ENCODE peak calls at places on chromosomes 13 and 19, in four cellular contexts. One of them, this sample, is unnamed. For H3K9me3, the result is how much of the 10 kb centered on the place peaks cover.

GRCh38 chr13:57030671-57031070 is 110.0 kb upstream of the PRR20A start:
- DNase-seq in H1: no peak
- DNase-seq in CD4-positive, CD25-positive, alpha-beta regulatory T cell: no peak
- DNase-seq in uterus: no peak
- DNase-seq in this sample: no peak

GRCh38 chr19:19490247-19490968 is 24.9 kb downstream of the TSSK6 start:
- DNase-seq in H1: peak
- DNase-seq in uterus: peak
- DNase-seq in CD4-positive, CD25-positive, alpha-beta regulatory T cell: peak
- DNase-seq in this sample: peak

GRCh38 chr13:22945321-22946226 is 235.2 kb upstream of the SGCG start:
- DNase-seq in CD4-positive, CD25-positive, alpha-beta regulatory T cell: no peak
- DNase-seq in uterus: no peak
- DNase-seq in H1: no peak
- DNase-seq in this sample: no peak

GRCh38 chr13:112692104-112692503 is 2.3 kb downstream of the ATP11A start:
- DNase-seq in H1: no peak
- DNase-seq in CD4-positive, CD25-positive, alpha-beta regulatory T cell: no peak
- DNase-seq in uterus: no peak
- DNase-seq in this sample: no peak

GRCh38 chr19:45507864-45508680 is 793 bp downstream of the VASP start:
- DNase-seq in CD4-positive, CD25-positive, alpha-beta regulatory T cell: peak
- DNase-seq in H1: no peak
- DNase-seq in uterus: peak
- DNase-seq in this sample: peak

GRCh38 chr19:49592486-49593232 is 1.7 kb downstream of the PRR12 start:
- DNase-seq in H1: no peak
- DNase-seq in CD4-positive, CD25-positive, alpha-beta regulatory T cell: no peak
- DNase-seq in uterus: no peak
- DNase-seq in this sample: no peak

GRCh38 chr19:49599378-49600298 is 8.7 kb downstream of the PRR12 start:
- DNase-seq in CD4-positive, CD25-positive, alpha-beta regulatory T cell: no peak
- DNase-seq in uterus: no peak
- DNase-seq in H1: no peak
- DNase-seq in this sample: no peak

GRCh38 chr13:110777251-110777820 is 63.8 kb downstream of the ING1 start:
- DNase-seq in H1: no peak
- DNase-seq in uterus: no peak
- DNase-seq in CD4-positive, CD25-positive, alpha-beta regulatory T cell: no peak
- DNase-seq in this sample: no peak

GRCh38 chr19:50512999-50513745 is 541 bp downstream of the ASPDH start:
- DNase-seq in uterus: no peak
- DNase-seq in CD4-positive, CD25-positive, alpha-beta regulatory T cell: no peak
- DNase-seq in H1: no peak
- DNase-seq in this sample: no peak

GRCh38 chr13:39892731-39893293 is 237.3 kb downstream of the COG6 start:
- DNase-seq in uterus: peak
- DNase-seq in H1: no peak
- DNase-seq in CD4-positive, CD25-positive, alpha-beta regulatory T cell: peak
- DNase-seq in this sample: no peak

GRCh38 chr13:72523049-72523448 is 204.4 kb downstream of the MZT1 start:
- DNase-seq in CD4-positive, CD25-positive, alpha-beta regulatory T cell: no peak
- DNase-seq in uterus: no peak
- DNase-seq in H1: no peak
- DNase-seq in this sample: no peak

GRCh38 chr13:76293751-76294150 is 592.5 kb downstream of the KCTD12 start:
- DNase-seq in H1: no peak
- DNase-seq in CD4-positive, CD25-positive, alpha-beta regulatory T cell: no peak
- DNase-seq in uterus: no peak
- DNase-seq in this sample: no peak

GRCh38 chr13:99522288-99522687 is 21.0 kb downstream of the TM9SF2 start:
- DNase-seq in CD4-positive, CD25-positive, alpha-beta regulatory T cell: no peak
- DNase-seq in uterus: no peak
- DNase-seq in H1: no peak
- DNase-seq in this sample: no peak

GRCh38 chr13:111399776-111400505 is 79.5 kb downstream of the TEX29 start:
- DNase-seq in H1: no peak
- DNase-seq in uterus: no peak
- DNase-seq in CD4-positive, CD25-positive, alpha-beta regulatory T cell: no peak
- DNase-seq in this sample: no peak

GRCh38 chr13:24221007-24221406 is 60.5 kb downstream of the SPATA13 start:
- DNase-seq in uterus: no peak
- DNase-seq in H1: no peak
- DNase-seq in CD4-positive, CD25-positive, alpha-beta regulatory T cell: no peak
- DNase-seq in this sample: no peak

GRCh38 chr19:7260161-7260560 is 34.1 kb downstream of the INSR start:
- DNase-seq in uterus: no peak
- DNase-seq in CD4-positive, CD25-positive, alpha-beta regulatory T cell: no peak
- DNase-seq in H1: no peak
- DNase-seq in this sample: no peak

GRCh38 chr19:610801-611505 is 21.3 kb downstream of the HCN2 start:
- DNase-seq in CD4-positive, CD25-positive, alpha-beta regulatory T cell: peak
- DNase-seq in uterus: no peak
- DNase-seq in H1: no peak
- DNase-seq in this sample: peak

GRCh38 chr19:29807178-29807577 is 4.6 kb upstream of the CCNE1 start:
- DNase-seq in CD4-positive, CD25-positive, alpha-beta regulatory T cell: no peak
- DNase-seq in uterus: no peak
- DNase-seq in H1: no peak
- DNase-seq in this sample: no peak

GRCh38 chr13:111328111-111328802 is 7.8 kb downstream of the TEX29 start:
- DNase-seq in CD4-positive, CD25-positive, alpha-beta regulatory T cell: no peak
- DNase-seq in H1: no peak
- DNase-seq in uterus: no peak
- DNase-seq in this sample: no peak

GRCh38 chr13:75489502-75490263 is 7.7 kb upstream of the TBC1D4 start:
- DNase-seq in H1: no peak
- DNase-seq in CD4-positive, CD25-positive, alpha-beta regulatory T cell: no peak
- DNase-seq in uterus: no peak
- DNase-seq in this sample: no peak

GRCh38 chr19:45526143-45526542 is 18.9 kb downstream of the VASP start:
- DNase-seq in H1: peak
- DNase-seq in CD4-positive, CD25-positive, alpha-beta regulatory T cell: no peak
- DNase-seq in uterus: peak
- DNase-seq in this sample: no peak

GRCh38 chr13:109145631-109146030 is 516.2 kb downstream of the MYO16 start:
- DNase-seq in H1: no peak
- DNase-seq in uterus: peak
- DNase-seq in CD4-positive, CD25-positive, alpha-beta regulatory T cell: peak
- DNase-seq in this sample: no peak

GRCh38 chr19:33446156-33446917 is 72.8 kb downstream of the CEBPG start:
- DNase-seq in uterus: no peak
- DNase-seq in H1: no peak
- DNase-seq in CD4-positive, CD25-positive, alpha-beta regulatory T cell: no peak
- DNase-seq in this sample: no peak

GRCh38 chr13:40125336-40125735 is 469.9 kb downstream of the COG6 start:
- DNase-seq in uterus: no peak
- DNase-seq in H1: no peak
- DNase-seq in CD4-positive, CD25-positive, alpha-beta regulatory T cell: no peak
- DNase-seq in this sample: no peak

GRCh38 chr19:10603873-10604459 is 16.9 kb upstream of the AP1M2 start:
- DNase-seq in CD4-positive, CD25-positive, alpha-beta regulatory T cell: peak
- DNase-seq in H1: no peak
- DNase-seq in uterus: no peak
- DNase-seq in this sample: no peak

GRCh38 chr19:36821758-36822157 is 16.4 kb downstream of the ZNF790 start:
- DNase-seq in CD4-positive, CD25-positive, alpha-beta regulatory T cell: no peak
- DNase-seq in uterus: no peak
- DNase-seq in H1: no peak
- DNase-seq in this sample: no peak

DNA sequence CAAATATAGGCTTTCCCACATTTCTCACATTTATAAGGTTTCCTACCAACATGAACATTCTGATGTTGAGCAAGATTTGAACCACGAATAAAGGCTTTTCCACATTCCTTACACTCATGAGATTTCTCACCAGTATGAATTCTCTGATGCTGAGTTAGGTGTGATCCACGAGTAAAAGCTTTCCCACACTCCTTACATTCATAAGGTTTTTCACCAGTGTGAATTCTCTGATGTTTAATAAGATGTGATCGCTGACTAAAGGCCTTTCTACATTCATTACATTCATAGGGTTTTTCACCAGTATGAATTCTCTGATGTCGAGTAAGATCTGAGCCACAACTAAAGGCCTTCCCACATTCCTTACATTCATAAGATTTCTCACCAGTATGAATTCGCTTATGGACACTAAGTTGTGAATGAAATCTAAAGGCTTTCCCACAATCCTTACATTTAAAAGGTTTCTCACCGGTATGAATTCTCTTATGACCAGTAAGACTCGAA is 19.0 kb downstream of the ZNF790 start:
- DNase-seq in CD4-positive, CD25-positive, alpha-beta regulatory T cell: no peak
- DNase-seq in H1: no peak
- DNase-seq in uterus: no peak
- DNase-seq in this sample: no peak
- H3K9me3 ChIP-seq in CD4-positive, CD25-positive, alpha-beta regulatory T cell: half or more
- H3K9me3 ChIP-seq in H1: half or more
- H3K9me3 ChIP-seq in uterus: under half
- H3K9me3 ChIP-seq in this sample: under half

GRCh38 chr19:55909801-55910200 is 22.3 kb downstream of the NLRP13 start:
- DNase-seq in H1: no peak
- DNase-seq in uterus: no peak
- DNase-seq in CD4-positive, CD25-positive, alpha-beta regulatory T cell: no peak
- DNase-seq in this sample: no peak
- H3K9me3 ChIP-seq in H1: half or more
- H3K9me3 ChIP-seq in uterus: under half
- H3K9me3 ChIP-seq in CD4-positive, CD25-positive, alpha-beta regulatory T cell: under half
- H3K9me3 ChIP-seq in this sample: under half

GRCh38 chr19:58054792-58055482 is 4.1 kb upstream of the ZNF135 start:
- DNase-seq in H1: no peak
- DNase-seq in CD4-positive, CD25-positive, alpha-beta regulatory T cell: no peak
- DNase-seq in uterus: peak
- DNase-seq in this sample: no peak

GRCh38 chr19:58055483-58055874 is 3.6 kb upstream of the ZNF135 start:
- DNase-seq in H1: no peak
- DNase-seq in uterus: no peak
- DNase-seq in CD4-positive, CD25-positive, alpha-beta regulatory T cell: no peak
- DNase-seq in this sample: no peak

GRCh38 chr19:58056261-58056660 is 2.8 kb upstream of the ZNF135 start:
- DNase-seq in CD4-positive, CD25-positive, alpha-beta regulatory T cell: no peak
- DNase-seq in H1: no peak
- DNase-seq in uterus: no peak
- DNase-seq in this sample: no peak

GRCh38 chr19:58052256-58052655 is 6.8 kb upstream of the ZNF135 start:
- DNase-seq in uterus: no peak
- DNase-seq in H1: no peak
- DNase-seq in CD4-positive, CD25-positive, alpha-beta regulatory T cell: no peak
- DNase-seq in this sample: no peak

DNA sequence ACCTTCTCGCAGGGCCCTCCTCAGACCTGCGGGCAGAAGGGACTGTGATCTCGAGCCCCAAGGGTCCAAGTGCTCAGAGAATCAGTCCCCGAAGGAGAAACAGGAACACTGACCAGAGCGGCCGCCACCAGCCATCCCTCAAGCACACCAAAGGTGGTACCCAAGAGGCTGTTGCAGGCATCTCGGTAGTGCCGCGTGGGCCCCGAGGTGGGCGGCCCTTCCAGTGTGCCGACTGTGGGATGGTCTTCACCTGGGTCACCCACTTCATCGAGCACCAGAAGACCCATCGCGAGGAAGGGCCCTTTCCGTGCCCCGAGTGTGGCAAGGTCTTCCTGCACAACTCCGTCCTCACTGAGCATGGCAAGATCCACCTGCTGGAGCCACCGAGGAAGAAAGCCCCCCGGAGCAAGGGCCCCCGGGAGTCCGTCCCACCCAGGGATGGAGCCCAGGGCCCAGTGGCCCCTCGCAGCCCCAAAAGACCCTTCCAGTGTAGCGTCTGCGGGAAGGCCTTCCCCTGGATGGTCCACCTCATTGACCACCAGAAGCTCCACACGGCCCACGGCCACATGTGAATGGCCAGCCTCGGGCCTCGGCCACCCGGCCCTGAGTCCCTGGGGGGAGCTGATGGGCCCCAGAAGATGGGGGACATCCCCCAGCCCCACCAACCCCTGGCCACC is 5.5 kb upstream of the ZNF135 start:
- DNase-seq in H1: no peak
- DNase-seq in CD4-positive, CD25-positive, alpha-beta regulatory T cell: no peak
- DNase-seq in uterus: no peak
- DNase-seq in this sample: no peak
- H3K9me3 ChIP-seq in H1: under half
- H3K9me3 ChIP-seq in CD4-positive, CD25-positive, alpha-beta regulatory T cell: half or more
- H3K9me3 ChIP-seq in uterus: under half
- H3K9me3 ChIP-seq in this sample: under half

GRCh38 chr19:34757441-34757840 is 15.6 kb downstream of the ZNF599 start:
- DNase-seq in H1: no peak
- DNase-seq in CD4-positive, CD25-positive, alpha-beta regulatory T cell: no peak
- DNase-seq in uterus: no peak
- DNase-seq in this sample: no peak

DNA sequence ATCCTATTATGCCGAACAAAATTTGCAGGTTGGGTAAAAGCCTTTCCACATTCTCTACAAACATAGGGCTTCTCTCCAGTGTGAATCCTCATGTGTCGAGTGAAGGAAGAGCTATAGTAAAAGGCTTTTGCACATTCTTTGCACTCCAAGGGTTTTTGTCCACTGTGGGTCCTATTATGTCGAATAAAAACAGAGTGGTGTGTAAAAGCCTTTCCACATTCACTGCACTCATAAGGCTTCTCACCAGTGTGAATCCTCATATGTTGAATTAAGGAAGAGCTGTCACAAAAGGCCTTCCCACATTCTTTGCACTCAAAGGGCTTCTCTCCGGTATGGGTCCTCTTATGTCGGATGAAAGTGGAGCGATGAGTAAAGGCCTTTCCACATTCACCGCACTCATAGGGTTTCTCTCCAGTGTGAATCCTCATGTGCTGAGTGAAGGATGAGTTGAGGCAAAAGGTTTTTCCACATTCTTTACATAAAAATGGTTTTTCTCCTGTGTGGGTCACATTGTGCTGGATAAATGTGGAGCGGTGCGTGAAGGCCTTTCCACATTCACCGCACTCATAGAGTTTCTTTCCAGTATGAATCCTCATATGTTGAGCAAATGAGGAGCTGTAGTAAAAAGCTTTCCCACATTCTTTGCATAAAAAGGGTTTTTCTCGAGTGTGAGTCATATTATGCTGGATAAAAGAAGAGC is 13.6 kb downstream of the ZNF599 start:
- DNase-seq in uterus: no peak
- DNase-seq in CD4-positive, CD25-positive, alpha-beta regulatory T cell: no peak
- DNase-seq in H1: no peak
- DNase-seq in this sample: no peak
- H3K9me3 ChIP-seq in uterus: under half
- H3K9me3 ChIP-seq in CD4-positive, CD25-positive, alpha-beta regulatory T cell: half or more
- H3K9me3 ChIP-seq in H1: half or more
- H3K9me3 ChIP-seq in this sample: under half

GRCh38 chr13:32713397-32713796 is 127.1 kb downstream of the PDS5B start:
- DNase-seq in uterus: no peak
- DNase-seq in H1: no peak
- DNase-seq in CD4-positive, CD25-positive, alpha-beta regulatory T cell: no peak
- DNase-seq in this sample: no peak
- H3K9me3 ChIP-seq in uterus: under half
- H3K9me3 ChIP-seq in H1: under half
- H3K9me3 ChIP-seq in CD4-positive, CD25-positive, alpha-beta regulatory T cell: under half
- H3K9me3 ChIP-seq in this sample: under half

GRCh38 chr19:11905928-11906327 is 18.3 kb downstream of the ZNF69 start:
- DNase-seq in uterus: no peak
- DNase-seq in H1: no peak
- DNase-seq in CD4-positive, CD25-positive, alpha-beta regulatory T cell: no peak
- DNase-seq in this sample: no peak

GRCh38 chr19:11902228-11902627 is 14.6 kb downstream of the ZNF69 start:
- DNase-seq in H1: no peak
- DNase-seq in CD4-positive, CD25-positive, alpha-beta regulatory T cell: no peak
- DNase-seq in uterus: no peak
- DNase-seq in this sample: no peak
- H3K9me3 ChIP-seq in H1: half or more
- H3K9me3 ChIP-seq in CD4-positive, CD25-positive, alpha-beta regulatory T cell: half or more
- H3K9me3 ChIP-seq in uterus: under half
- H3K9me3 ChIP-seq in this sample: under half

GRCh38 chr19:57016491-57016890 is 103.3 kb upstream of the USP29 start:
- DNase-seq in CD4-positive, CD25-positive, alpha-beta regulatory T cell: no peak
- DNase-seq in uterus: no peak
- DNase-seq in H1: no peak
- DNase-seq in this sample: no peak
- H3K9me3 ChIP-seq in CD4-positive, CD25-positive, alpha-beta regulatory T cell: under half
- H3K9me3 ChIP-seq in uterus: under half
- H3K9me3 ChIP-seq in H1: under half
- H3K9me3 ChIP-seq in this sample: under half

This sample was measured in T-helper 17 cell.